ENCODE peak calls at places on chromosomes 5 and 9, in four cellular contexts. T, S, R and G are unnamed samples.

GRCh38 chr9:137500666-137501397 is 41.7 kb upstream of the NSMF start:
- DNase-seq in S (no peak), T (peak; percentile 38), R (no peak), G (no peak)

GRCh38 chr9:69397384-69398214 is 72.6 kb downstream of the ENTREP1 start:
- DNase-seq in R (no peak), T (no peak), S (no peak), G (no peak)

GRCh38 chr9:1238407-1238806 is 188.2 kb downstream of the DMRT2 start:
- DNase-seq in T (no peak), R (no peak), S (no peak), G (no peak)

GRCh38 chr9:38235244-38235643 is 157.3 kb upstream of the ALDH1B1 start:
- DNase-seq in R (no peak), S (no peak), T (no peak), G (no peak)

GRCh38 chr5:21792736-21793135 is 1060.4 kb downstream of the CDH12 start:
- DNase-seq in S (no peak), T (no peak), R (no peak), G (no peak)

GRCh38 chr5:180127682-180128670 is 56.4 kb upstream of the RNF130 start:
- DNase-seq in R (no peak), S (peak; percentile 63), T (peak; percentile 48), G (peak; percentile 14)

GRCh38 chr5:111757582-111758283 is 739 bp upstream of the NREP start:
- DNase-seq in R (no peak), S (peak; percentile 87), T (peak; percentile 97), G (peak; percentile 78)

GRCh38 chr9:27945386-27945785 is 372.1 kb upstream of the C9orf72 start:
- DNase-seq in S (no peak), T (no peak), R (no peak), G (no peak)

GRCh38 chr5:107380654-107381053 is 290.1 kb downstream of the EFNA5 start:
- DNase-seq in S (no peak), R (no peak), T (no peak), G (no peak)

GRCh38 chr5:90878549-90879196 is 320.1 kb downstream of the ADGRV1 start:
- DNase-seq in T (no peak), S (no peak), R (no peak), G (no peak)

GRCh38 chr9:73154760-73155159 is 3.1 kb downstream of the ANXA1 start:
- DNase-seq in S (no peak), T (no peak), R (no peak), G (no peak)

GRCh38 chr9:97534961-97535594 is 33.6 kb downstream of the TMOD1 start:
- DNase-seq in T (no peak), R (no peak), S (no peak), G (no peak)

GRCh38 chr5:175715627-175716522 is 58.0 kb downstream of the HRH2 start:
- DNase-seq in T (no peak), S (no peak), R (no peak), G (no peak)

GRCh38 chr5:138974227-138975063 is 99.3 kb upstream of the LRRTM2 start:
- DNase-seq in R (no peak), T (no peak), S (no peak), G (no peak)

GRCh38 chr9:1979815-1980367 is 35.3 kb upstream of the SMARCA2 start:
- DNase-seq in S (no peak), T (no peak), R (no peak), G (peak; percentile 21)

DNA sequence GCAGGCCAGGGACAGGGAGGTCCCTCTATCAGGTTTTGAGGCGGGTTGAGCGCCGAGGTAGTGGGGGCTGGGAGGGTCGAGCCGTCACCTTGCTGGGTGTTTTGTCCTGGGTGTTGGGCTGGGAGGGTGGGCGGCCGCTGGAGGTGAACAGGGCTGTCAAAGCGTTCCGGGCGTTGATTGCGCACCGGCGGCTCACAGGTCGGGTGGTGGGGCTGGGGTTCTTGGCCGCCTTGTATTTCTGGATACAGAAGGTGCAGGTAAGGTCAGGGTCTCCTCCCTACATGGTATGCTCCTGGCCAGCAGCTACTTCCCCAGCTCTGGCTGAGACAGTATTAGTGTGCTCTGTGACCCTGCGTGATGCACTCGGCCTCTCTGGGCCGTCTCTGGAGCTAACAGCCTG is 6.1 kb downstream of the BBLN start:
- DNase-seq in S (no peak), R (no peak), T (no peak), G (no peak)
- H3K36me3 ChIP-seq in S (peaks cover 29% of the 10 kb centered on the region), R (peaks cover 44% of the 10 kb centered on the region), T (peaks cover 88% of the 10 kb centered on the region), G (peaks cover 4% of the 10 kb centered on the region)

DNA sequence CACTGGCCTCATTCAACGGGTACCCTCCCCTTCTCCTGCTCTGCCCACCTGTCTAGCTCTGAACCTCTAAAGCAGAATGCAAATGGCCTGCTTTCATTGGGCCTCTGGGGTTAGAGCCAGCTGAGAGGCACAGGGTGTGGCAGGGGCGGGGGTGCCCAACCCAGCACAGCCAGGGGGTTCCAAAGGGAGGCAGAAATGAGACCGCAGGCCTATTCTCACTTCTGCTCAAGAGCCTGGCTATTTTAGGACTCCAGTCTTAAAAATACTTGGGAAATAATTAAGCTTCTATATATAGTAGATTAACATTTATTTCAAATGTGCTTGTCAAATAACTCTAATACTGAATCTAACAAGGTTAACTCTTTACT is 5.7 kb downstream of the QSOX2 start:
- DNase-seq in R (no peak), S (no peak), T (peak; percentile 21), G (no peak)
- H3K36me3 ChIP-seq in R (peaks cover 10% of the 10 kb centered on the region), S (no peaks in the 10 kb centered on the region), T (peaks cover 18% of the 10 kb centered on the region), G (no peaks in the 10 kb centered on the region)

GRCh38 chr5:34826347-34826746 is 12.6 kb upstream of the TTC23L start:
- DNase-seq in T (no peak), R (no peak), S (no peak), G (no peak)

GRCh38 chr5:34832568-34832967 is 6.4 kb upstream of the TTC23L start:
- DNase-seq in S (no peak), R (no peak), T (no peak), G (no peak)

GRCh38 chr5:34831328-34831727 is 7.6 kb upstream of the TTC23L start:
- DNase-seq in T (no peak), S (no peak), R (no peak), G (no peak)

GRCh38 chr5:34822921-34823715 is 15.8 kb upstream of the TTC23L start:
- DNase-seq in T (no peak), S (no peak), R (no peak), G (no peak)

DNA sequence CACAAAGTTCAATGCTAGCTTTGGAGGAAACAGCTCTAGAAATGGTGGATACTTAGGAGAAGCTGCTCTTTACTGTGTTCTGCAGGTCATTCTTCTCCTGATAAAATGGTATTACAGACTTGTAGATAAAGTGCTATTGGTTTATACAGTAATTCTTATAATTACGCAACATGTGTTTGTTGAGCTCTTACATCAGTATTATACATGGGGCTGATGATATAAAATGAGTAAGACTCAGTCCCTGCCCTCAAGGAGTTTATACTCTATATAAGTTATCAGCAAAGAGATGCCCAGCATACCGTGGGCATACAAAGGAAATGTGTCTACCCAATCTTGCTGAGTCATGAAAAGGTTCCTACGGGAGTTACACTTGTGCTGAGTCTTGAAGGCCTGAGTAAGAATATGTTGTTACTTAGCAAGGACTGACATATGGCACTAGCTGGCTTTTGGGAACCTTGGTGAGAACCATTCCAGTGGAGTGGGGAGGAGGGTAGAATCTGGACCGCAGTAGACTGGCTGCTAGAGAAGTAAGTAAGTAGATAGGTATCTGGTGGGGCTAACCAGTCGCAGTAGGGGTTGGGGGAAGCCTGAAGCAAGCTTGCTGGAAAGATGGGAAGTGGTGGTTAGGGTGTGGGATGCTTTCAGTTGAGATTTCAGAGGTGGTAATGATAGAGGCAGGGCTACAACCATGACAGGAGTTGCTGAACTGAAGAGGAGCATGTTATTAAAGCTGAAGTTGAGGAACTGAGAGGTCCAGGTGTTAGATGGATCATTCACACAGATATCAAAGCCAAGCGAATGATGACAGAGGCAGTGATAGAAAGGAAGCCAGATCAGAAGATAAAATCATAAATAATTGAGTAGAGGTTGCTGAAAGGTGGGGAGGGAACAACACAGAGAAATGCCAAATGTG is 11.1 kb upstream of the TTC23L start:
- DNase-seq in S (no peak), R (no peak), T (no peak), G (no peak)
- H3K36me3 ChIP-seq in S (peaks cover 60% of the 10 kb centered on the region), R (peaks cover 14% of the 10 kb centered on the region), T (peaks cover 54% of the 10 kb centered on the region), G (no peaks in the 10 kb centered on the region)

GRCh38 chr9:96009223-96009602 is 133.7 kb downstream of the ERCC6L2 start:
- DNase-seq in R (no peak), T (no peak), S (no peak), G (no peak)
- H3K36me3 ChIP-seq in R (peaks cover 4% of the 10 kb centered on the region), T (peaks cover 65% of the 10 kb centered on the region), S (peaks cover 1% of the 10 kb centered on the region), G (no peaks in the 10 kb centered on the region)

DNA sequence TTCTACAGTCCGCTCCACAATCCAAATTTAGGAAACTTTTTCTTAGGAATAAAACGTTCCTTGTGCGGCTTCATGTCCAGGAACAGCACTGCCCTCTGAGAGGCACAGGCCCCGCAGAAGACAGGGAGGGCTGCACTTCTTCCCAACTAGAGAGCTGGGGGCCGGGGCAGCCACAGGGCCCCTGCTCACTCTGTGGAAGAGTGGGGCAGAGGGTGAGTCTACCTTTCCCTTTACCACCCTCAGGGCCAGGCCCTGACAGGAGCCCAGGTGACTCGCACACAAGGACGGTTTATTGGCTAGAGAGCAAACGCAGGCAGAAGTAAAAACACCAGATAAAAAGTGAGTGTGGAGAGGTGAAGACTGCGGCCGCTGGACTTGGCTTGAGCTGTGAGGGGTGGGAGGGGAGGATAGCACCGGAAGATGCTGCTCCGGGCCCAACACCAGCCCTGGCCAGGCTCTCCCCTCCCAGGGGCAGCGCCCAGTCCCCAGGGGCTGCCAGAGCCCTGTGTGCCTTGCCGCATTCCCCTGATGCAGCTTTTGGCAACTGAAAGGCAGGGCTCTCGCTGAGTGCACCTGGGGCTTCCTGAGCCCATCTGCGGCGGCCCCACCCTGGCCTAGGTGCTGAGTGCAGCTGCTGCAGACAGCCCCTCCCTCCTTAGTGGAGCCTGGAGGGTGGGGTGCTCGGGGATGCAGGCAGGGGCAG is 20.2 kb downstream of the SH3GLB2 start:
- DNase-seq in S (peak; percentile 62), T (peak; percentile 61), R (no peak), G (no peak)
- H3K36me3 ChIP-seq in S (peaks cover 26% of the 10 kb centered on the region), T (peaks cover 99% of the 10 kb centered on the region), R (peaks cover 33% of the 10 kb centered on the region), G (peaks cover 6% of the 10 kb centered on the region)

DNA sequence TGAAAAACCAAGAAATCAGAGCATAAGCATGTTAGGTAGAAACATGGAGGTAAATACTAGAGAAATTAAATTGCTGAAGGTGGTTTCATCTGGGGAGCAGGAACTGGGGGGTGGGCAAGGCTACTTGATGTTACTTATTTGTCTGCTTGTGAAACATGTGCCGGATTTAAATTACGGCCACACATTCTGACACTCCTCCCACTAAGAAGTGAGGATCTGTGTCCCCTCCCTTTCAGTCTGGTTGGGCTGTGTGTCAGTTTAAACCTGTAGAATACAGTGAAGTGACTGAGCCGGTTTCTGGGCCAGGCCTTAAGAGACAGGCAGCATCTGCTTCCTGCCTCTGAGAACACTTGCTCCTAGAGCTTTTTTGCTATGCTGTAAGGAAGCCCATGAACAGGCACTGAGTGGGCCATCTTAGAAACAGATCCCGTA is 2.3 kb upstream of the IARS1 start:
- DNase-seq in R (peak; percentile 50), T (no peak), S (peak; percentile 5), G (no peak)
- H3K36me3 ChIP-seq in R (peaks cover 12% of the 10 kb centered on the region), T (peaks cover 43% of the 10 kb centered on the region), S (peaks cover 14% of the 10 kb centered on the region), G (peaks cover 13% of the 10 kb centered on the region)

DNA sequence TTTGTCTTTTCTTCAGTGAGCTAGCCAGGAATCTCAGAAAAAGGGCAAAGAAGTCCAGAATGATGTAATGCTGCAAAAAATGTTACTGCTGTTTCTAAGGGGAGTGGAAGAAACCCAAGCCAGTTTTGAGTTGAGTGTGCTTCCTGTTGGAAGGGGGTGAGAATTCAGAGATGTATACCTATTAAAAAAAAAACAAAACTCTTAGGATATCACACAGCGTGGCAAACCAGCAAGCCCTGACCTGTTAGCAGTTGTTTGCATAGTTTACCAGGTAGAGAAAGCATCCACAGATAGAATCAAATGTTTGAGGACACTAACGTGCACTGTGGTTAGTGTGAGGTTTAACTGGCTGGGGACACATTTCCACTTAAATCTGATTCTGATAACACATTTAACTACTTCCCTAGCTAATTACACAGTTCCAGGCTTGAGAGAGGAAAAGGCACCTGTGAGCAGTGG is 11.4 kb downstream of the BASP1 start:
- DNase-seq in S (no peak), R (no peak), T (no peak), G (no peak)
- H3K36me3 ChIP-seq in S (no peaks in the 10 kb centered on the region), R (no peaks in the 10 kb centered on the region), T (no peaks in the 10 kb centered on the region), G (no peaks in the 10 kb centered on the region)